ENCODE peak calls at places on chromosomes 7 and 10, in seven cellular contexts. Y is pancreas, A is A549, S is endothelial cell of umbilical vein, U is GM12878, O is H9, D is psoas muscle. H is an unnamed sample.

GRCh38 chr10:49071221-49071761 is 44.0 kb downstream of the VSTM4 start:
- DNase-seq in S (no peak), D (no peak), U (no peak), Y (peak; percentile 18), O (peak; percentile 7), A (no peak), H (no peak)

GRCh38 chr10:93300981-93301380 is 181.2 kb downstream of the MYOF start:
- DNase-seq in D (no peak), S (no peak), A (no peak), O (no peak), U (no peak), Y (no peak), H (no peak)

GRCh38 chr10:131142446-131143380 is 168.8 kb downstream of the TCERG1L start:
- DNase-seq in D (no peak), O (no peak), U (no peak), A (no peak), S (no peak), Y (peak; percentile 33), H (no peak)

GRCh38 chr7:69599211-69599878 is 1.1 kb downstream of the AUTS2 start:
- DNase-seq in O (peak; percentile 34), S (no peak), U (no peak), D (peak; percentile 19), A (peak; percentile 20), Y (peak; percentile 69), H (peak; percentile 16)

GRCh38 chr7:85115006-85115405 is 71.8 kb downstream of the SEMA3D start:
- DNase-seq in Y (no peak), O (no peak), U (no peak), A (no peak), S (no peak), D (no peak), H (no peak)

GRCh38 chr7:4689668-4690067 is 7.6 kb downstream of the FOXK1 start:
- DNase-seq in Y (no peak), O (no peak), A (no peak), D (no peak), U (no peak), S (no peak), H (no peak)

GRCh38 chr7:69722836-69723235 is 124.6 kb downstream of the AUTS2 start:
- DNase-seq in S (no peak), U (no peak), O (no peak), D (no peak), Y (no peak), A (no peak), H (no peak)

GRCh38 chr10:132554991-132555647 is 17.5 kb downstream of the INPP5A start:
- DNase-seq in A (no peak), S (no peak), Y (no peak), U (no peak), O (no peak), D (no peak), H (no peak)

GRCh38 chr10:24360286-24361127 is 151.6 kb downstream of the KIAA1217 start:
- DNase-seq in O (peak; percentile 58), U (no peak), A (peak; percentile 35), S (peak; percentile 10), D (peak; percentile 76), Y (peak; percentile 81), H (peak; percentile 53)

GRCh38 chr7:143223784-143224183 is 1.9 kb downstream of the TAS2R40 start:
- DNase-seq in S (no peak), D (no peak), A (no peak), Y (no peak), O (no peak), U (no peak), H (no peak)

GRCh38 chr7:130151591-130152269 is 53.5 kb downstream of the TMEM209 start:
- DNase-seq in S (no peak), A (no peak), O (no peak), U (no peak), Y (no peak), D (no peak), H (no peak)

GRCh38 chr10:71040890-71041590 is 152.7 kb upstream of the PCBD1 start:
- DNase-seq in D (no peak), Y (peak; percentile 42), A (no peak), U (no peak), S (no peak), O (no peak), H (peak; percentile 44)

GRCh38 chr7:68828575-68828974 is 769.7 kb upstream of the AUTS2 start:
- DNase-seq in A (no peak), D (no peak), S (no peak), O (no peak), Y (no peak), U (no peak), H (peak; percentile 19)

GRCh38 chr10:48494073-48494472 is 110.8 kb downstream of the ARHGAP22 start:
- DNase-seq in D (no peak), Y (no peak), U (no peak), S (no peak), A (no peak), O (peak; percentile 39), H (no peak)

GRCh38 chr7:108071551-108071950 is 58.6 kb downstream of the LAMB4 start:
- DNase-seq in Y (no peak), U (no peak), A (no peak), D (no peak), O (no peak), S (no peak), H (peak; percentile 59)

GRCh38 chr10:11170993-11171416 is 153.3 kb downstream of the CELF2 start:
- DNase-seq in S (peak; percentile 47), Y (no peak), O (no peak), A (no peak), U (no peak), D (no peak), H (no peak)

GRCh38 chr7:142412551-142413193 is 154.8 kb upstream of the PRSS58 start:
- DNase-seq in Y (no peak), D (no peak), A (peak; percentile 49), O (peak; percentile 66), U (no peak), S (peak; percentile 50), H (peak; percentile 45)

GRCh38 chr7:25002826-25003225 is 22.8 kb upstream of the OSBPL3 start:
- DNase-seq in D (no peak), U (no peak), S (no peak), A (no peak), Y (no peak), O (no peak), H (no peak)

GRCh38 chr10:121088524-121088923 is 237.4 kb downstream of the WDR11 start:
- DNase-seq in A (no peak), U (no peak), D (no peak), S (no peak), O (peak; percentile 54), Y (no peak), H (peak; percentile 64)

DNA sequence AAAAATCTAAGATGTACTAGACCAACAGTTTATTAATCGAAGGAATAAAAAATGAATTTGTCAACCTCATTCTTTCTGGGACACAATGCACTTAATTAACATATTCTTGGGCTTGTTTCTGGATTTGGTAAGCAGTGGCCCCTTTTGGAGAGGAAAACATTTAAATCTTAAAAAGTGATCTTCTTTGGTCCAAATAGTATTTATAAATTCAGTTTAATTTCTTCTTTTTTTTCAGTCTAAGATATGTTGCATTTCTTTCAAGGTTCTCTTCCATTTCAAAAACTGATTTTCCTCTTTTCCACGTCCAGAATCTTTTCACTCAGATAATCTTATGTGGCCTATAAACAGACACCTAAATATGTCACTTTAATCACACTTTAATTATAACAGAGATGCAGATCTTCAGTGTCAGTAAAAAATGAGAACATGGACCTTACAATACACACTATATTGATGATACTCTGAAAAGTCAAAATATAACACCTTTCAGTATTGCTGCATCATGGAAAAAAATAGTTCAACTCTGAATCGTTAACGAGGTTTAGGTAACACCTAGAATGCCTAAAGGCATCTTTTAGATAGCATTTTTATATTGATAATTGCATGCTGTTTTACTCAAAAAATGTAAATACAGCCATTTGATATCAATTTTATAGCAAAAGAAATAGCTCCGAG is 3.9 kb upstream of the SKIDA1 start:
- DNase-seq in Y (no peak), D (no peak), O (no peak), A (no peak), U (no peak), S (no peak), H (no peak)
- H3K27ac ChIP-seq in Y (peak overlapping the region; percentile 96), D (peak overlapping the region; percentile 99), O (no peak overlapping the region), A (peak overlapping the region; percentile 99), U (no peak overlapping the region), S (no peak overlapping the region), H (peak overlapping the region; percentile 97)

GRCh38 chr10:6699336-6699735 is 119.3 kb upstream of the PRKCQ start:
- DNase-seq in Y (no peak), S (no peak), D (no peak), U (no peak), O (no peak), A (no peak), H (no peak)

GRCh38 chr10:6704891-6705290 is 124.8 kb upstream of the PRKCQ start:
- DNase-seq in Y (no peak), S (no peak), U (no peak), O (no peak), A (no peak), D (no peak), H (no peak)

GRCh38 chr10:6702030-6702429 is 122.0 kb upstream of the PRKCQ start:
- DNase-seq in D (no peak), S (no peak), O (no peak), U (no peak), A (no peak), Y (no peak), H (no peak)

GRCh38 chr10:6700066-6700465 is 120.0 kb upstream of the PRKCQ start:
- DNase-seq in U (no peak), A (no peak), O (no peak), S (no peak), Y (no peak), D (no peak), H (no peak)

DNA sequence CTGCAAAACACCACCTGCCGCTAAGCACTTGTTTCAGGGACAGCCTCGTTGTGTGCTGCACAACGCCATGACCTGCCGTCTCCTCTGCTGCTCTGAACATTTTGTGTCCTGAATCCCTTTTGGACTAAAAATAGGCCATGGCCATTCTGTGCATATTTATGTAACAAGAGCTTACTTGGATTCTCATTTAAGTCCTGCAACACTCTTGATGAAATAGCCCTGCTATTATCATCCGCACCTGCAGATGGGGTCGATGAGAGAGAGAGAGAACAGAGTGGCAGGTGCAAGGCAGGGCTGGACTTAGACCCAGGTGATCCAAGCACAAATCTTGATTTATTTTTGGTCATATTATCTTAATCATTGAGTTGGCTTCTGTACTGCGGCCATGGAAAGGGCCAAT is 121.2 kb upstream of the PRKCQ start:
- DNase-seq in D (no peak), U (no peak), O (peak; percentile 52), A (no peak), Y (no peak), S (peak; percentile 26), H (no peak)
- TF ChIP-seq CTCF in D (peak; percentile 40), U (no peak), O (peak; percentile 61), A (peak; percentile 20), Y (no peak), S (no peak), H (no peak)

GRCh38 chr7:120480472-120480871 is 207.5 kb downstream of the KCND2 start:
- DNase-seq in U (no peak), A (no peak), S (no peak), D (no peak), Y (no peak), O (no peak), H (no peak)

GRCh38 chr7:120480930-120481329 is 208.0 kb downstream of the KCND2 start:
- DNase-seq in Y (no peak), A (no peak), S (no peak), U (no peak), D (no peak), O (no peak), H (no peak)

GRCh38 chr7:120486164-120486563 is 213.2 kb downstream of the KCND2 start:
- DNase-seq in A (no peak), D (no peak), U (no peak), Y (no peak), S (no peak), O (no peak), H (no peak)
- H3K27ac ChIP-seq in A (no peak overlapping the region), D (no peak overlapping the region), U (no peak overlapping the region), Y (no peak overlapping the region), S (no peak overlapping the region), O (no peak overlapping the region), H (no peak overlapping the region)

GRCh38 chr10:16016688-16017087 is 156.4 kb upstream of the MINDY3 start:
- DNase-seq in Y (no peak), D (no peak), S (peak; percentile 12), A (no peak), O (no peak), U (no peak), H (no peak)
- TF ChIP-seq CTCF in Y (no peak), D (no peak), S (no peak), A (no peak), O (no peak), U (no peak), H (no peak)